ENCODE peak calls at places on chromosomes 4 and X, in nine cellular contexts. S is prostate gland, I is cardiac fibroblast, H is progenitor cell of endocrine pancreas, N is GM10248, J is fibroblast of pulmonary artery, P is brain microvascular endothelial cell, G is lower lobe of right lung, W is PC-3. V is an unnamed sample.

GRCh38 chrX:65643046-65643785 is 24.2 kb upstream of the MSN start:
- DNase-seq in N (no peak), J (peak), I (peak), S (peak), W (peak), G (no peak), P (no peak), H (no peak), V (peak)

GRCh38 chr4:33107813-33108212 is 2387.6 kb downstream of the PCDH7 start:
- DNase-seq in S (no peak), N (no peak), G (no peak), P (no peak), I (no peak), J (no peak), W (peak), H (no peak), V (no peak)

GRCh38 chr4:183596056-183596757 is 62.8 kb downstream of the RWDD4 start:
- DNase-seq in P (no peak), W (peak), I (no peak), N (no peak), G (no peak), H (no peak), J (no peak), S (no peak), V (no peak)

GRCh38 chr4:133997440-133997839 is 204.1 kb downstream of the PABPC4L start:
- DNase-seq in H (no peak), P (no peak), W (peak), I (peak), N (no peak), G (no peak), J (peak), S (no peak), V (no peak)

GRCh38 chr4:99790796-99791617 is 25.6 kb upstream of the DAPP1 start:
- DNase-seq in G (no peak), P (no peak), N (no peak), I (peak), S (no peak), W (peak), H (no peak), J (peak), V (no peak)

GRCh38 chr4:167868163-167868562 is 224.2 kb upstream of the ANXA10 start:
- DNase-seq in J (peak), G (no peak), H (no peak), W (peak), N (no peak), I (peak), P (peak), S (no peak), V (no peak)

GRCh38 chr4:41890085-41890484 is 45.1 kb upstream of the TMEM33 start:
- DNase-seq in P (no peak), W (peak), N (no peak), G (no peak), H (no peak), I (no peak), J (no peak), S (no peak), V (no peak)

GRCh38 chr4:123876640-123877039 is 480.0 kb downstream of the SPRY1 start:
- DNase-seq in J (no peak), G (no peak), S (no peak), P (no peak), I (no peak), N (no peak), H (no peak), W (no peak), V (no peak)

GRCh38 chr4:146190393-146190910 is 14.9 kb downstream of the LSM6 start:
- DNase-seq in I (no peak), H (no peak), J (no peak), S (no peak), G (no peak), N (no peak), P (no peak), W (no peak), V (no peak)

GRCh38 chrX:63635750-63636149 is 149.3 kb downstream of the ARHGEF9 start:
- DNase-seq in W (no peak), N (no peak), P (no peak), J (no peak), G (peak), H (no peak), I (no peak), S (no peak), V (no peak)

GRCh38 chrX:6782831-6783230 is 247.9 kb upstream of the VCX3A start:
- DNase-seq in G (no peak), W (no peak), J (no peak), P (no peak), H (no peak), I (no peak), N (no peak), S (no peak), V (no peak)

GRCh38 chr4:8754634-8755589 is 116.7 kb downstream of the HMX1 start:
- DNase-seq in W (no peak), J (no peak), N (no peak), P (no peak), S (no peak), I (no peak), H (no peak), G (peak), V (no peak)

GRCh38 chr4:11548529-11549176 is 120.0 kb upstream of the HS3ST1 start:
- DNase-seq in P (no peak), W (peak), S (no peak), J (peak), G (no peak), N (no peak), H (no peak), I (no peak), V (peak)

GRCh38 chrX:110086162-110086915 is 83.4 kb downstream of the TMEM164 start:
- DNase-seq in S (no peak), J (peak), W (peak), G (no peak), P (peak), H (no peak), I (peak), N (no peak), V (no peak)

GRCh38 chrX:151776113-151776790 is 41.7 kb downstream of the CNGA2 start:
- DNase-seq in N (no peak), J (no peak), P (no peak), G (no peak), S (no peak), I (no peak), W (no peak), H (no peak), V (no peak)

GRCh38 chrX:151779258-151779657 is 44.7 kb downstream of the CNGA2 start:
- DNase-seq in G (no peak), N (no peak), H (no peak), S (no peak), P (no peak), W (no peak), I (no peak), J (no peak), V (no peak)

GRCh38 chrX:151776936-151777335 is 42.4 kb downstream of the CNGA2 start:
- DNase-seq in I (no peak), H (no peak), N (no peak), P (no peak), G (no peak), S (no peak), W (no peak), J (no peak), V (no peak)

GRCh38 chrX:151771726-151772125 is 37.2 kb downstream of the CNGA2 start:
- DNase-seq in N (no peak), G (no peak), J (no peak), H (no peak), W (no peak), P (no peak), S (no peak), I (no peak), V (no peak)

DNA sequence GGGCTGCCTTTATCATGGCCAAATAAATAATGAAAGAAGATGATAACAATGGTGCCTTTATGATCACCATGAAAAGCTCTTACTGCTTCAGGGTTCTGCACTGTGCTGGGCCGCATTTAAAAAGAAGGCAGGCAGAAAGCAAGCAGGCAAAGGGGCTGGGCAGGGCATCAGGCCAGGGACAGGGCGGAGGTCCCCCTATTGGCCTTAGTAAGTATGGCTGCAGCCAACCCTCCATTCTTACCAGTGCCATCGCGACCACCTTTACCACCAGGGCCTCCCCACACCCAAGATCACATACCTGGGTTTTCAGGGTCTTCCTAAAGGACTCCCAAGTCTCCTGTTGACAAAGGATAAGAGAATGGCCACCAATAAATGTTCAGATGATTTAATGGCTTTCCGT is 38.9 kb downstream of the CNGA2 start:
- DNase-seq in S (no peak), P (no peak), G (no peak), W (no peak), J (no peak), H (no peak), I (no peak), N (no peak), V (no peak)
- TF ChIP-seq CTCF in S (no peak), P (no peak), G (no peak), W (no peak), J (no peak), H (no peak), I (no peak), N (no peak), V (no peak)

GRCh38 chr4:20124317-20125026 is 127.2 kb upstream of the SLIT2 start:
- DNase-seq in G (no peak), W (no peak), N (no peak), J (no peak), I (no peak), S (no peak), P (no peak), H (no peak), V (no peak)

GRCh38 chr4:20127626-20128025 is 124.1 kb upstream of the SLIT2 start:
- DNase-seq in G (no peak), W (peak), S (no peak), N (no peak), P (no peak), H (no peak), J (peak), I (no peak), V (no peak)

GRCh38 chr4:20126906-20127305 is 124.8 kb upstream of the SLIT2 start:
- DNase-seq in H (no peak), J (peak), W (peak), G (no peak), I (no peak), S (no peak), P (peak), N (no peak), V (no peak)

DNA sequence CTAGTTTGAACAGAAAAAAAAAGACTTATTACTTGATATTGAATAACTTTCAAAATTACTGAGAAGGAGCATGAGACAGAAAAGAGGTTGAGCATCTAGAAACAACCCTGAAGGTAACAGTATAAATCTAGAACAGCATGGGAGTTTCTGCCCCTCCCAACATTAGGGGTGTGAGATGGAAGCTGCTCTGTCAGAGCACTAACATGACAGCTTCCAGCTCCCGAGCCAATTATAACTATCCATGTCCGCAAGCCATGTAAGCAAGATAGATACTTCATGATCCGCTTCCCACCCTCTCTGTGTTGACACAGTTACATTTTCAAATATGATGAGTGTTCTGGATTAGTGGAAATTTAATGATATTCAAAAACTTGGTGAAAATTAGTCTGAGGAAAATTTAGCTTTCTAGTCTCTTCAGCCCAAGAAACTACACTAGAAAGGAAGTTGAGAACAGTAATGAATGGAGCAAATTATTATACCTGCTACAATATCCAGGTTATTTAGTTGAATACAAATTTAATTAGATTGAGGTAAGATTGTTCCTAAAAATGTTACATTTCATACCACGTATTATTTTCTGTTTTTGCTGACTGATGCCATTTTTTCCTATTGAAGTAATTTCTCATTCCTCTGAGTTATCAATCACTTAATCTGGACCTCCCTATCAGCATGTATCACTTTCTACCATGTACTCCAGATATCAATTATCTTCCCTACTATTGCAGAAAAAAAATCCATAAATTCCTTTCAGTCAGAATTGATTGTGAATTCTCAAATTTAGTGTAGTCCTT is 129.3 kb upstream of the SLIT2 start:
- DNase-seq in G (no peak), S (no peak), J (no peak), P (no peak), I (no peak), N (no peak), H (no peak), W (no peak), V (no peak)
- TF ChIP-seq CTCF in G (no peak), S (no peak), J (no peak), P (no peak), I (no peak), N (no peak), H (no peak), W (no peak), V (no peak)

GRCh38 chr4:125314676-125315570 is at the start of gene FAT4:
- DNase-seq in J (peak), G (peak), W (peak), P (peak), N (peak), I (peak), H (peak), S (peak), V (peak)

GRCh38 chr4:125316391-125316780 is 1.6 kb downstream of the FAT4 start:
- DNase-seq in N (no peak), I (no peak), P (no peak), H (peak), S (peak), G (peak), J (peak), W (peak), V (peak)

GRCh38 chr4:125315571-125316390 is 1.0 kb downstream of the FAT4 start:
- DNase-seq in W (peak), N (peak), P (peak), J (peak), H (peak), G (peak), I (peak), S (peak), V (peak)

GRCh38 chr4:125317526-125317880 is 2.7 kb downstream of the FAT4 start:
- DNase-seq in G (peak), J (peak), P (peak), I (peak), S (no peak), H (peak), W (no peak), N (peak), V (no peak)

DNA sequence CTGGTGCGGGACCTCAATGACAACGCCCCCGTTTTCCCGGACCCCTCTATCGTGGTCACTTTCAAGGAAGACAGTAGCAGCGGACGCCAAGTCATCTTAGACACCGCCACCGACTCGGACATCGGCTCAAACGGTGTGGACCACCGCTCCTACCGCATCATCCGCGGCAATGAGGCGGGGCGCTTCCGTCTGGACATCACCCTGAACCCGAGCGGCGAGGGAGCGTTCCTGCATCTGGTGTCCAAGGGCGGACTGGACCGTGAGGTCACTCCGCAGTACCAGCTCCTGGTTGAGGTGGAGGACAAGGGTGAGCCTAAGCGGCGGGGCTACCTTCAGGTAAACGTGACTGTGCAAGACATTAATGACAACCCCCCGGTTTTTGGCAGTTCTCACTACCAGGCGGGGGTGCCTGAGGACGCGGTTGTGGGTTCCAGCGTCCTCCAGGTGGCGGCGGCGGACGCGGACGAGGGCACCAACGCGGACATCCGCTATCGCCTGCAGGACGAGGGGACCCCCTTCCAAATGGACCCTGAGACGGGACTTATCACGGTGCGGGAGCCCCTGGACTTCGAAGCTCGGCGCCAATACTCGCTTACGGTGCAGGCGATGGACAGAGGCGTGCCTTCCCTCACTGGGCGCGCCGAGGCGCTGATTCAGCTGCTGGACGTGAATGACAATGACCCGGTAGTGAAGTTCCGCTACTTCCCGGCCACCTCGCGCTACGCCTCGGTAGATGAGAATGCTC is 2.2 kb downstream of the FAT4 start:
- DNase-seq in P (peak), G (peak), S (no peak), H (peak), N (peak), I (peak), W (no peak), J (peak), V (peak)
- TF ChIP-seq CTCF in P (peak), G (peak), S (no peak), H (peak), N (no peak), I (peak), W (no peak), J (peak), V (no peak)

GRCh38 chr4:107319386-107319785 is 283.3 kb upstream of the DKK2 start:
- DNase-seq in G (no peak), S (no peak), W (no peak), N (no peak), P (no peak), H (no peak), I (no peak), J (peak), V (no peak)
- TF ChIP-seq CTCF in G (no peak), S (no peak), W (no peak), N (no peak), P (no peak), H (no peak), I (no peak), J (no peak), V (no peak)

GRCh38 chr4:47485047-47485692 is at the start of gene ATP10D:
- DNase-seq in I (peak), S (peak), N (peak), J (peak), G (peak), H (peak), W (peak), P (peak), V (peak)
- TF ChIP-seq CTCF in I (peak), S (no peak), N (no peak), J (peak), G (peak), H (peak), W (no peak), P (peak), V (no peak)

DNA sequence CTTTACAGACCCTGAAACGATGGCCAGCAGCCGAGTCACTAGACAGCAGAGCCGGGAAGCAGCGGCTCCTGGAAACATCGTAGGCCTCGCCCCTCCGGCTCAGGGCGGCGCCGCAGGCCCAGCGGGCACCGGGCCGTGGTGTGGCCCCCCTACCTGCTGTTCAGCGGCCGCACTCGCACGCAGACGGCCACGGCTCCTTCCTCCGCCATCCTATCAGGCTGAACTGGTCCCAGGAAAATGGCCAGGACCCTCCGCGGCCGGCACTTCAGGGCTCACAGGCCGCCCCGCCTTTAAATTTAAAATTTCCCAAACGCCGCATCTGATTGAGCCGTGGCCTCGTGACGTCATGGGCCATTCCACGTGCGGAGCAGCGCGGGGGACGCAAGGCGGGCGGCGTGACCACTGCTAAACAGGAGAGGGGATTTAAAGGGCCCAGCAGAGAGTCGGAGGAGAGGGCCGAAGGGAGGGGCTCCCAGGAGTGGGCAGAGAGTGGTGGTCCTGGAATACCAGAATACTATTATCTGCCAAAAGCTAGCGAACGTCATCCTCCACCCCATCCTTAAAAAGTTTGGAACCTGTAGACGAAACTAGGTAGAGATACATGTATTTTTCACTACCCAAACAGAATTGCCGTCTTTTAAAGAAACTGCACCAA is at the start of gene CENPE:
- DNase-seq in N (peak), W (peak), J (peak), G (peak), S (peak), P (peak), H (peak), I (peak), V (peak)
- TF ChIP-seq CTCF in N (no peak), W (no peak), J (no peak), G (no peak), S (no peak), P (no peak), H (no peak), I (no peak), V (no peak)

V was measured in Calu3.